ENCODE peak calls at places on chromosome 5, in six cellular contexts. One of them, this sample, is unnamed.

GRCh38 chr5:35771839-35772238 is 84.9 kb upstream of the IL7R start:
- DNase-seq in cardiac muscle cell: no peak
- DNase-seq in NB4: no peak
- DNase-seq in Calu3: no peak
- DNase-seq in GM12865: no peak
- DNase-seq in upper lobe of right lung: no peak
- DNase-seq in this sample: no peak

GRCh38 chr5:139709587-139710369 is 61.6 kb downstream of the CXXC5 start:
- DNase-seq in cardiac muscle cell: no peak
- DNase-seq in NB4: peak
- DNase-seq in Calu3: no peak
- DNase-seq in GM12865: no peak
- DNase-seq in upper lobe of right lung: no peak
- DNase-seq in this sample: no peak

GRCh38 chr5:1551913-1552312 is 28.2 kb upstream of the LPCAT1 start:
- DNase-seq in cardiac muscle cell: no peak
- DNase-seq in NB4: no peak
- DNase-seq in Calu3: no peak
- DNase-seq in GM12865: no peak
- DNase-seq in upper lobe of right lung: no peak
- DNase-seq in this sample: no peak

GRCh38 chr5:110900829-110901228 is 162.0 kb downstream of the SLC25A46 start:
- DNase-seq in cardiac muscle cell: peak
- DNase-seq in NB4: no peak
- DNase-seq in Calu3: no peak
- DNase-seq in GM12865: peak
- DNase-seq in upper lobe of right lung: no peak
- DNase-seq in this sample: no peak

GRCh38 chr5:169702726-169703481 is 65.8 kb downstream of the DOCK2 start:
- DNase-seq in cardiac muscle cell: no peak
- DNase-seq in NB4: no peak
- DNase-seq in Calu3: no peak
- DNase-seq in GM12865: peak
- DNase-seq in upper lobe of right lung: no peak
- DNase-seq in this sample: no peak

GRCh38 chr5:151222054-151222768 is 1.7 kb downstream of the CCDC69 start:
- DNase-seq in cardiac muscle cell: no peak
- DNase-seq in NB4: no peak
- DNase-seq in Calu3: no peak
- DNase-seq in GM12865: no peak
- DNase-seq in upper lobe of right lung: no peak
- DNase-seq in this sample: no peak

GRCh38 chr5:174837919-174838902 is 113.8 kb downstream of the MSX2 start:
- DNase-seq in cardiac muscle cell: peak
- DNase-seq in NB4: peak
- DNase-seq in Calu3: no peak
- DNase-seq in GM12865: no peak
- DNase-seq in upper lobe of right lung: no peak
- DNase-seq in this sample: no peak

GRCh38 chr5:80711938-80712337 is 57.2 kb upstream of the DHFR start:
- DNase-seq in cardiac muscle cell: peak
- DNase-seq in NB4: peak
- DNase-seq in Calu3: peak
- DNase-seq in GM12865: peak
- DNase-seq in upper lobe of right lung: no peak
- DNase-seq in this sample: no peak

GRCh38 chr5:149829954-149830353 is 99.8 kb downstream of the PPARGC1B start:
- DNase-seq in cardiac muscle cell: peak
- DNase-seq in NB4: peak
- DNase-seq in Calu3: no peak
- DNase-seq in GM12865: peak
- DNase-seq in upper lobe of right lung: no peak
- DNase-seq in this sample: no peak

GRCh38 chr5:125023673-125024072 is 277.2 kb upstream of the ZNF608 start:
- DNase-seq in cardiac muscle cell: no peak
- DNase-seq in NB4: no peak
- DNase-seq in Calu3: no peak
- DNase-seq in GM12865: no peak
- DNase-seq in upper lobe of right lung: no peak
- DNase-seq in this sample: no peak

GRCh38 chr5:83844320-83845068 is 123.8 kb upstream of the HAPLN1 start:
- DNase-seq in cardiac muscle cell: peak
- DNase-seq in NB4: peak
- DNase-seq in Calu3: peak
- DNase-seq in GM12865: peak
- DNase-seq in upper lobe of right lung: peak
- DNase-seq in this sample: no peak

GRCh38 chr5:125492977-125493376 is 746.5 kb upstream of the ZNF608 start:
- DNase-seq in cardiac muscle cell: peak
- DNase-seq in NB4: no peak
- DNase-seq in Calu3: no peak
- DNase-seq in GM12865: no peak
- DNase-seq in upper lobe of right lung: no peak
- DNase-seq in this sample: no peak

GRCh38 chr5:159878988-159879471 is 37.3 kb upstream of the ADRA1B start:
- DNase-seq in cardiac muscle cell: peak
- DNase-seq in NB4: peak
- DNase-seq in Calu3: peak
- DNase-seq in GM12865: no peak
- DNase-seq in upper lobe of right lung: peak
- DNase-seq in this sample: peak

GRCh38 chr5:110651507-110651906 is 75.0 kb downstream of the TMEM232 start:
- DNase-seq in cardiac muscle cell: no peak
- DNase-seq in NB4: no peak
- DNase-seq in Calu3: no peak
- DNase-seq in GM12865: no peak
- DNase-seq in upper lobe of right lung: no peak
- DNase-seq in this sample: no peak

GRCh38 chr5:171365351-171365750 is 22.3 kb upstream of the NPM1 start:
- DNase-seq in cardiac muscle cell: peak
- DNase-seq in NB4: peak
- DNase-seq in Calu3: no peak
- DNase-seq in GM12865: no peak
- DNase-seq in upper lobe of right lung: peak
- DNase-seq in this sample: no peak

GRCh38 chr5:168867271-168867670 is 288.1 kb upstream of the PANK3 start:
- DNase-seq in cardiac muscle cell: no peak
- DNase-seq in NB4: no peak
- DNase-seq in Calu3: no peak
- DNase-seq in GM12865: no peak
- DNase-seq in upper lobe of right lung: no peak
- DNase-seq in this sample: no peak

GRCh38 chr5:157612071-157612476 is 36.5 kb upstream of the ADAM19 start:
- DNase-seq in cardiac muscle cell: no peak
- DNase-seq in NB4: no peak
- DNase-seq in Calu3: no peak
- DNase-seq in GM12865: peak
- DNase-seq in upper lobe of right lung: no peak
- DNase-seq in this sample: no peak

GRCh38 chr5:179225387-179225786 is 119.9 kb downstream of the ADAMTS2 start:
- DNase-seq in cardiac muscle cell: no peak
- DNase-seq in NB4: no peak
- DNase-seq in Calu3: no peak
- DNase-seq in GM12865: no peak
- DNase-seq in upper lobe of right lung: no peak
- DNase-seq in this sample: no peak

GRCh38 chr5:159475026-159475425 is 144.7 kb upstream of the IL12B start:
- DNase-seq in cardiac muscle cell: no peak
- DNase-seq in NB4: no peak
- DNase-seq in Calu3: no peak
- DNase-seq in GM12865: no peak
- DNase-seq in upper lobe of right lung: no peak
- DNase-seq in this sample: no peak

GRCh38 chr5:179326176-179326997 is 18.9 kb downstream of the ADAMTS2 start:
- DNase-seq in cardiac muscle cell: peak
- DNase-seq in NB4: no peak
- DNase-seq in Calu3: no peak
- DNase-seq in GM12865: no peak
- DNase-seq in upper lobe of right lung: no peak
- DNase-seq in this sample: no peak

GRCh38 chr5:75337366-75338021 is 474 bp downstream of the HMGCR start:
- DNase-seq in cardiac muscle cell: peak
- DNase-seq in NB4: no peak
- DNase-seq in Calu3: no peak
- DNase-seq in GM12865: peak
- DNase-seq in upper lobe of right lung: peak
- DNase-seq in this sample: peak

GRCh38 chr5:56085205-56085604 is 90.4 kb upstream of the IL6ST start:
- DNase-seq in cardiac muscle cell: peak
- DNase-seq in NB4: no peak
- DNase-seq in Calu3: no peak
- DNase-seq in GM12865: no peak
- DNase-seq in upper lobe of right lung: no peak
- DNase-seq in this sample: no peak

GRCh38 chr5:33118761-33119415 is 321.9 kb upstream of the TARS1 start:
- DNase-seq in cardiac muscle cell: no peak
- DNase-seq in NB4: no peak
- DNase-seq in Calu3: no peak
- DNase-seq in GM12865: no peak
- DNase-seq in upper lobe of right lung: no peak
- DNase-seq in this sample: no peak

GRCh38 chr5:90408571-90409317 is 812 bp downstream of the CETN3 start:
- DNase-seq in cardiac muscle cell: no peak
- DNase-seq in NB4: no peak
- DNase-seq in Calu3: peak
- DNase-seq in GM12865: peak
- DNase-seq in upper lobe of right lung: no peak
- DNase-seq in this sample: no peak
- TF ChIP-seq CTCF in cardiac muscle cell: no peak
- TF ChIP-seq CTCF in NB4: no peak
- TF ChIP-seq CTCF in Calu3: no peak
- TF ChIP-seq CTCF in GM12865: no peak
- TF ChIP-seq CTCF in upper lobe of right lung: no peak
- TF ChIP-seq CTCF in this sample: no peak

DNA sequence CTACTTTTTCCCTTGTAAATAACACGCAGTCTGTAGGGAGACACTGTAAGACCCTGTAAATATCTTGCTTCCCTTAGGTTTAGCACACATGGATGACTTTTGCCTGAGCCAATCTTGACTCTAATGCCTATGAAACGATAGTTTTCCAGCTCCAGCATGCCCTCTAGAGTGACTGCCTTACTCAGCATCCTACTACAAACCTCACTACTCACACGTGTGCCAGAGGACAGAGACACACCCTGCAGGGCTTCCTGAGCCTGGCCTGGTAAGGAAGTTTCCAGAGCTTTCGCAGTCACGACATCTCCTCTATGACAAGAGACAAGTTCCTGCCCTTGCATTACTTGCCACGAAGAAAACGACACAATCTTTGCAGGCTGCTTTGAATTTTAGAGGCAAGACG is 138.1 kb downstream of the ATPSCKMT start:
- DNase-seq in cardiac muscle cell: peak
- DNase-seq in NB4: peak
- DNase-seq in Calu3: no peak
- DNase-seq in GM12865: no peak
- DNase-seq in upper lobe of right lung: no peak
- DNase-seq in this sample: no peak
- TF ChIP-seq CTCF in cardiac muscle cell: peak
- TF ChIP-seq CTCF in NB4: peak
- TF ChIP-seq CTCF in Calu3: no peak
- TF ChIP-seq CTCF in GM12865: no peak
- TF ChIP-seq CTCF in upper lobe of right lung: peak
- TF ChIP-seq CTCF in this sample: peak

GRCh38 chr5:13831236-13831810 is 113.2 kb downstream of the DNAH5 start:
- DNase-seq in cardiac muscle cell: no peak
- DNase-seq in NB4: no peak
- DNase-seq in Calu3: no peak
- DNase-seq in GM12865: no peak
- DNase-seq in upper lobe of right lung: no peak
- DNase-seq in this sample: no peak
- TF ChIP-seq CTCF in cardiac muscle cell: no peak
- TF ChIP-seq CTCF in NB4: no peak
- TF ChIP-seq CTCF in Calu3: no peak
- TF ChIP-seq CTCF in GM12865: no peak
- TF ChIP-seq CTCF in upper lobe of right lung: no peak
- TF ChIP-seq CTCF in this sample: no peak

GRCh38 chr5:59897075-59897474 is 3.5 kb upstream of the PDE4D start:
- DNase-seq in cardiac muscle cell: no peak
- DNase-seq in NB4: no peak
- DNase-seq in Calu3: no peak
- DNase-seq in GM12865: no peak
- DNase-seq in upper lobe of right lung: no peak
- DNase-seq in this sample: no peak

GRCh38 chr5:59893061-59893435 is 478 bp downstream of the PDE4D start:
- DNase-seq in cardiac muscle cell: no peak
- DNase-seq in NB4: no peak
- DNase-seq in Calu3: no peak
- DNase-seq in GM12865: no peak
- DNase-seq in upper lobe of right lung: peak
- DNase-seq in this sample: no peak

GRCh38 chr5:59893436-59894227 is at the start of gene PDE4D:
- DNase-seq in cardiac muscle cell: peak
- DNase-seq in NB4: no peak
- DNase-seq in Calu3: peak
- DNase-seq in GM12865: peak
- DNase-seq in upper lobe of right lung: peak
- DNase-seq in this sample: peak
- TF ChIP-seq CTCF in cardiac muscle cell: peak
- TF ChIP-seq CTCF in NB4: no peak
- TF ChIP-seq CTCF in Calu3: no peak
- TF ChIP-seq CTCF in GM12865: no peak
- TF ChIP-seq CTCF in upper lobe of right lung: no peak
- TF ChIP-seq CTCF in this sample: no peak

GRCh38 chr5:42950466-42951168 is 89.5 kb downstream of the ANXA2R start:
- DNase-seq in cardiac muscle cell: peak
- DNase-seq in NB4: peak
- DNase-seq in Calu3: peak
- DNase-seq in GM12865: peak
- DNase-seq in upper lobe of right lung: peak
- DNase-seq in this sample: no peak

GRCh38 chr5:42951169-42951846 is 88.8 kb downstream of the ANXA2R start:
- DNase-seq in cardiac muscle cell: peak
- DNase-seq in NB4: peak
- DNase-seq in Calu3: no peak
- DNase-seq in GM12865: peak
- DNase-seq in upper lobe of right lung: peak
- DNase-seq in this sample: no peak

GRCh38 chr5:42952575-42952974 is 87.5 kb downstream of the ANXA2R start:
- DNase-seq in cardiac muscle cell: no peak
- DNase-seq in NB4: no peak
- DNase-seq in Calu3: no peak
- DNase-seq in GM12865: no peak
- DNase-seq in upper lobe of right lung: no peak
- DNase-seq in this sample: no peak

GRCh38 chr5:42953061-42953460 is 87.1 kb downstream of the ANXA2R start:
- DNase-seq in cardiac muscle cell: peak
- DNase-seq in NB4: no peak
- DNase-seq in Calu3: no peak
- DNase-seq in GM12865: peak
- DNase-seq in upper lobe of right lung: no peak
- DNase-seq in this sample: no peak

GRCh38 chr5:42951847-42952411 is 88.2 kb downstream of the ANXA2R start:
- DNase-seq in cardiac muscle cell: peak
- DNase-seq in NB4: no peak
- DNase-seq in Calu3: no peak
- DNase-seq in GM12865: peak
- DNase-seq in upper lobe of right lung: no peak
- DNase-seq in this sample: no peak
- TF ChIP-seq CTCF in cardiac muscle cell: no peak
- TF ChIP-seq CTCF in NB4: no peak
- TF ChIP-seq CTCF in Calu3: no peak
- TF ChIP-seq CTCF in GM12865: no peak
- TF ChIP-seq CTCF in upper lobe of right lung: no peak
- TF ChIP-seq CTCF in this sample: no peak

GRCh38 chr5:73094415-73094814 is 26.0 kb upstream of the TMEM171 start:
- DNase-seq in cardiac muscle cell: no peak
- DNase-seq in NB4: no peak
- DNase-seq in Calu3: no peak
- DNase-seq in GM12865: no peak
- DNase-seq in upper lobe of right lung: no peak
- DNase-seq in this sample: no peak
- TF ChIP-seq CTCF in cardiac muscle cell: no peak
- TF ChIP-seq CTCF in NB4: no peak
- TF ChIP-seq CTCF in Calu3: no peak
- TF ChIP-seq CTCF in GM12865: no peak
- TF ChIP-seq CTCF in upper lobe of right lung: no peak
- TF ChIP-seq CTCF in this sample: no peak